ENCODE peak calls at places on chromosomes 11 and 22, in five cellular contexts. C, P, Q, U and R are unnamed samples.

GRCh38 chr11:67264260-67264659 is 2.0 kb upstream of the GRK2 start:
- DNase-seq in P (no peak), C (no peak), U (no peak), Q (no peak), R (no peak)

GRCh38 chr11:70851907-70852306 is 400.5 kb downstream of the SHANK2 start:
- DNase-seq in U (no peak), Q (no peak), P (no peak), C (no peak), R (no peak)

GRCh38 chr22:35024364-35024692 is 41.6 kb upstream of the ISX start:
- DNase-seq in C (no peak), U (no peak), Q (no peak), P (no peak), R (no peak)

GRCh38 chr11:36229091-36229490 is 60.1 kb downstream of the COMMD9 start:
- DNase-seq in Q (no peak), U (no peak), P (no peak), C (no peak), R (no peak)

GRCh38 chr22:19068784-19069271 is 53.4 kb downstream of the DGCR2 start:
- DNase-seq in C (no peak), P (no peak), U (no peak), Q (no peak), R (no peak)

GRCh38 chr22:33073989-33074391 is 15.8 kb upstream of the SYN3 start:
- DNase-seq in P (no peak), C (no peak), Q (peak), U (no peak), R (no peak)

GRCh38 chr11:32288276-32288675 is 147.1 kb downstream of the WT1 start:
- DNase-seq in P (no peak), C (no peak), Q (no peak), U (no peak), R (no peak)

GRCh38 chr11:770642-771616 is 6.4 kb downstream of the GATD1 start:
- DNase-seq in Q (no peak), P (peak), C (no peak), U (no peak), R (no peak)

GRCh38 chr22:49693848-49694247 is 133.8 kb downstream of the BRD1 start:
- DNase-seq in C (no peak), P (no peak), Q (no peak), U (no peak), R (no peak)

GRCh38 chr11:36459046-36459445 is 51.0 kb downstream of the TRAF6 start:
- DNase-seq in C (no peak), Q (no peak), U (no peak), P (no peak), R (no peak)

DNA sequence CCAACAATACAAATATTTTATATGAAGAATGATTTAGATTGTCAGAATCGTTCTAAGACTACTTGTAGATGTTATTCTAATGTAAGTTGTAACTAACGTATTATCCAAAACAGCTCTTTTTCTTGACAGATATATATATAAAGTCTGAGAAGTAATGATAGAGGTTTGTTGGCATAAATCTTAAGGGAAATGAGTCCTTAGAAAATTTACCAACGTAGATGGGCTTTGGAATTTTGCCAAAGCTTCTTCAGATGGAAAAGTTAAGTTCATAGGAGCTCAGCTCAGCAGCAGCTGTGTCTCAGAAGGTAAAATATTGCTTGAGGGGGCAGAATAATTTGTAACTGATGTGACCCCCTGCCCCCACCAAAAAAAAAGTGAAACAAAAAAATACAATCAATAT is 66.7 kb downstream of the BID start:
- DNase-seq in Q (no peak), C (no peak), U (no peak), P (no peak), R (peak)
- H3K4me3 ChIP-seq in Q (no peak), C (no peak), U (peak), P (no peak), R (peak)

GRCh38 chr22:31628969-31629723 is 32.9 kb downstream of the PISD start:
- DNase-seq in P (no peak), U (no peak), Q (no peak), C (no peak), R (no peak)
- TF ChIP-seq CTCF in P (no peak), U (no peak), Q (peak), C (no peak), R (peak)

GRCh38 chr22:46075764-46076531 is 74.4 kb upstream of the PPARA start:
- DNase-seq in P (peak), U (peak), Q (no peak), C (no peak), R (no peak)
- H3K4me3 ChIP-seq in P (peak), U (peak), Q (peak), C (peak), R (peak)

GRCh38 chr11:72813740-72814138 is 472 bp upstream of the ATG16L2 start:
- DNase-seq in C (peak), Q (peak), P (peak), U (peak), R (peak)
- TF ChIP-seq CTCF in C (no peak), Q (no peak), P (no peak), U (no peak), R (no peak)

GRCh38 chr11:102613455-102613854 is 11.7 kb downstream of the MMP20 start:
- DNase-seq in U (no peak), C (no peak), P (no peak), Q (no peak), R (no peak)
- H3K4me3 ChIP-seq in U (no peak), C (no peak), P (no peak), Q (no peak), R (no peak)

GRCh38 chr11:95566151-95566670 is 223.4 kb downstream of the FAM76B start:
- DNase-seq in U (no peak), Q (no peak), C (no peak), P (no peak), R (peak)
- TF ChIP-seq CTCF in U (no peak), Q (no peak), C (no peak), P (no peak), R (no peak)

GRCh38 chr22:23892626-23893445 is 1.3 kb upstream of the MIF start:
- DNase-seq in C (no peak), Q (no peak), U (no peak), P (no peak), R (no peak)
- H3K4me3 ChIP-seq in C (no peak), Q (no peak), U (no peak), P (no peak), R (no peak)

DNA sequence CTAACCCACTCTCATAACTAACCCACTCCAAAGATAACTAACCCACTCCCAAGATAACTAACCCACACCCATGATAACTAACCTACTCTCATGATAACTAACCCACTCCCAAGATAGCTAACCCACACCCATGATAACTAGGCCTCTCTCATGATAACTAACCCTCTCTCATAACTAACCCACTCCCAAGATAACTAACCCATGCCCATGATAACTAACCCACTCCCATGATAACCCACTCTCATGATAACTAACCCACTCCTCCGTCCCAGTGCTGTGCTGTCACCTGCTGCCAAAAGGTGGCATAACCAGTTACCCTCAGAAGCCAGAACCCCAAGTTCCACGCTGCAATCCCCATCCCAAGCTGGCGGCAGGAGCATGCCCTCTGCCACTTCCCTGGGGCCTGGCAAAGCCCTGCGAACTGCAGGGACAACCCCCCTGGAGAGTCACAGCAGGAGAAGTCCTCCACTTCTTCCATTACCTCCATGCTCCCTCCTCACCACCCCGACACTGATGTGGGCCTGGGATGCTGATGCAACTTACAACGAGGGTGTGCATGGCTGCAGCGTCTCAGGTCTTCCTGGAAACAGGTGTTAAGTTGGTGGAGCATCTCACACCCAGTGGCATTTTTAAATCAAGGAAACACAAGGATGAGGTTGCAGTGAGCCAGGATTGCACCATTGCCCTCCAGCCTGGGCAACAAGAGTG is 30.8 kb upstream of the CELSR1 start:
- DNase-seq in P (peak), C (no peak), Q (no peak), U (peak), R (no peak)
- TF ChIP-seq CTCF in P (no peak), C (no peak), Q (no peak), U (no peak), R (no peak)

GRCh38 chr11:117180661-117181585 is 2.4 kb downstream of the SIDT2 start:
- DNase-seq in U (peak), Q (peak), C (peak), P (peak), R (peak)
- H3K4me3 ChIP-seq in U (peak), Q (no peak), C (no peak), P (peak), R (no peak)

GRCh38 chr11:37952035-37952434 is 1354.0 kb upstream of the RAG2 start:
- DNase-seq in Q (no peak), C (no peak), U (no peak), P (no peak), R (no peak)

GRCh38 chr11:37947816-37948215 is 1349.8 kb upstream of the RAG2 start:
- DNase-seq in P (no peak), Q (no peak), U (no peak), C (no peak), R (no peak)

GRCh38 chr11:37948258-37948657 is 1350.2 kb upstream of the RAG2 start:
- DNase-seq in P (no peak), Q (no peak), U (no peak), C (no peak), R (no peak)

GRCh38 chr11:37942081-37942480 is 1344.0 kb upstream of the RAG2 start:
- DNase-seq in C (no peak), U (no peak), P (no peak), Q (peak), R (no peak)

DNA sequence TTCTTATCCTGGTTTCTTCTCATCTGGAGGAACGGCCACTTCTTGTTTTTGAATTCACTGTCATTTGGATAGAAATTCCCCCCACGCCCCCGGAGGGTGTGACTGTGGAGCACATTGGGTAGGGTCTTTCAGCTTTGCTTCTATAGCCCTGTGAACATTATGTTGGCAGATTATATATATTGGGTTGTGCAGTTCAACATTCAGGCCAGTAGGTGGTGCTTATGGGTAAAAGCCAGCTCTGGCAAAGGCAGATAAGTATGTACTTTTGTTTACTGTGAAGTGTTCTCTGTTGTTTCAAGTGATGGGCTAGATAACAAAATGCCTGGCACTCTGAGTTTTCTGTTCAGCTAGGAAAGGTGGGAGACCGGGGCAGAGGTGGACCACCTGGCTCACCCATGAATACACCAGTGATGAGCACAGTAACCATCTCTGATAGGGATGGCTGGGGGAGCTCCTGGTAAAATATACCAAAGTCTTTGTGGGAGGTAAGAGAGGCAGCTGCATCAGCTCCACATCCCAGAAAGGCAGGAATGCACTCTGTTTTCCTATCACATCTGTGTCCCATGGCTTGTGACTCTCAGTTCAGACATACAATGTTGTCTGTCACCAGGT is 1348.2 kb upstream of the RAG2 start:
- DNase-seq in U (no peak), C (peak), Q (peak), P (no peak), R (peak)
- TF ChIP-seq CTCF in U (peak), C (peak), Q (peak), P (peak), R (peak)